ENCODE peak calls at places on chromosomes 4 and X, in nine cellular contexts. O, P, E, X, G, D, Q, K and F are unnamed samples.

GRCh38 chr4:164012396-164013027 is 518.0 kb downstream of the TMA16 start:
- DNase-seq in O (no peak), P (peak; percentile 10), E (peak; percentile 12), X (no peak), G (peak; percentile 84), D (peak; percentile 3), Q (no peak), K (no peak), F (peak; percentile 63)

GRCh38 chrX:148161661-148162060 is 180.5 kb downstream of the FMR1NB start:
- DNase-seq in O (no peak), P (no peak), E (no peak), X (no peak), G (no peak), D (no peak), Q (no peak), K (no peak), F (no peak)

GRCh38 chr4:54764501-54764900 is 106.7 kb downstream of the KIT start:
- DNase-seq in O (no peak), P (no peak), E (no peak), X (no peak), G (no peak), D (no peak), Q (no peak), K (no peak), F (no peak)

GRCh38 chr4:149980941-149981340 is 97.3 kb upstream of the DCLK2 start:
- DNase-seq in O (no peak), P (peak; percentile 58), E (peak; percentile 21), X (peak; percentile 25), G (peak; percentile 59), D (peak; percentile 16), Q (peak; percentile 31), K (no peak), F (peak; percentile 77)

GRCh38 chr4:152655272-152656129 is 24.3 kb downstream of the TMEM154 start:
- DNase-seq in O (no peak), P (no peak), E (no peak), X (no peak), G (no peak), D (no peak), Q (no peak), K (no peak), F (no peak)

GRCh38 chr4:41391271-41391670 is 134.5 kb downstream of the UCHL1 start:
- DNase-seq in O (no peak), P (no peak), E (no peak), X (no peak), G (no peak), D (no peak), Q (no peak), K (no peak), F (no peak)

GRCh38 chr4:95857761-95858160 is 17.9 kb downstream of the PDHA2 start:
- DNase-seq in O (no peak), P (no peak), E (no peak), X (no peak), G (no peak), D (no peak), Q (no peak), K (no peak), F (no peak)

GRCh38 chr4:38752393-38752961 is 30.3 kb downstream of the TLR10 start:
- DNase-seq in O (no peak), P (no peak), E (no peak), X (no peak), G (no peak), D (peak; percentile 62), Q (no peak), K (no peak), F (peak; percentile 65)

GRCh38 chrX:38124000-38124399 is 96.7 kb downstream of the SRPX start:
- DNase-seq in O (no peak), P (no peak), E (no peak), X (no peak), G (peak; percentile 13), D (no peak), Q (no peak), K (no peak), F (no peak)

GRCh38 chr4:1172971-1173757 is 781 bp upstream of the SPON2 start:
- DNase-seq in O (no peak), P (no peak), E (no peak), X (peak; percentile 56), G (peak; percentile 59), D (no peak), Q (no peak), K (no peak), F (no peak)

GRCh38 chrX:49155243-49155899 is 7.2 kb upstream of the MAGIX start:
- DNase-seq in O (no peak), P (no peak), E (no peak), X (peak; percentile 60), G (peak; percentile 92), D (no peak), Q (peak; percentile 45), K (no peak), F (peak; percentile 78)

GRCh38 chrX:87468941-87469340 is 48.7 kb upstream of the KLHL4 start:
- DNase-seq in O (no peak), P (no peak), E (no peak), X (no peak), G (no peak), D (no peak), Q (no peak), K (no peak), F (no peak)

GRCh38 chr4:87985097-87985886 is 9.8 kb downstream of the SPP1 start:
- DNase-seq in O (no peak), P (peak; percentile 88), E (no peak), X (peak; percentile 44), G (peak; percentile 80), D (no peak), Q (peak; percentile 68), K (no peak), F (peak; percentile 70)

GRCh38 chr4:98627883-98628282 is 30.5 kb downstream of the TSPAN5 start:
- DNase-seq in O (no peak), P (no peak), E (no peak), X (no peak), G (no peak), D (no peak), Q (no peak), K (no peak), F (peak; percentile 71)

GRCh38 chr4:44704673-44705072 is 21.7 kb downstream of the GNPDA2 start:
- DNase-seq in O (no peak), P (no peak), E (no peak), X (no peak), G (no peak), D (no peak), Q (no peak), K (no peak), F (no peak)

GRCh38 chrX:443676-444210 is 57.0 kb upstream of the PPP2R3B start:
- DNase-seq in O (no peak), P (no peak), E (no peak), X (no peak), G (no peak), D (no peak), Q (no peak), K (no peak), F (no peak)

GRCh38 chr4:53671757-53672156 is 80.5 kb upstream of the LNX1 start:
- DNase-seq in O (no peak), P (no peak), E (no peak), X (no peak), G (no peak), D (no peak), Q (no peak), K (no peak), F (no peak)

GRCh38 chrX:46477435-46477834 is 67.8 kb downstream of the ZNF674 start:
- DNase-seq in O (no peak), P (no peak), E (no peak), X (no peak), G (no peak), D (no peak), Q (no peak), K (no peak), F (peak; percentile 18)

GRCh38 chr4:158856852-158857251 is 88.0 kb downstream of the FNIP2 start:
- DNase-seq in O (peak; percentile 36), P (peak; percentile 56), E (peak; percentile 39), X (no peak), G (peak; percentile 48), D (peak; percentile 63), Q (no peak), K (no peak), F (peak; percentile 60)

GRCh38 chr4:9952415-9952950 is 68.8 kb downstream of the SLC2A9 start:
- DNase-seq in O (no peak), P (no peak), E (no peak), X (no peak), G (peak; percentile 39), D (no peak), Q (no peak), K (no peak), F (peak; percentile 3)

GRCh38 chrX:129593137-129593536 is 53.1 kb downstream of the OCRL start:
- DNase-seq in O (no peak), P (no peak), E (no peak), X (no peak), G (no peak), D (no peak), Q (no peak), K (no peak), F (peak; percentile 38)

GRCh38 chr4:172919269-172919668 is 249.3 kb upstream of the GALNT7 start:
- DNase-seq in O (no peak), P (no peak), E (no peak), X (no peak), G (no peak), D (no peak), Q (no peak), K (no peak), F (no peak)